ENCODE peak calls at places on chromosomes 2 and 18, in nine cellular contexts. B is activated naive CD8-positive, alpha-beta T cell treated with anti-CD3 and anti-CD28 coated beads, Interleukin-2, amount 10 ng/mL, durations not matched to agents 7 days and 5 days; H is NCI-H1092; C is GM18507; L is NCI-H2029 treated with DMSO at 0.1 percent for 48 hours; V is IMR-90; J is stimulated activated CD8-positive, alpha-beta memory T cell treated with anti-CD3 and anti-CD28 coated beads, Interleukin-7, amount 100 ng/mL, for 1 hour; T is left cardiac atrium; N is stimulated activated CD4-positive, alpha-beta T cell treated with anti-CD3 and anti-CD28 coated beads, Interleukin-4, amount 100 ng/mL, for 1 hour. U is an unnamed sample.

GRCh38 chr2:8525582-8526402 is 156.1 kb upstream of the ID2 start:
- DNase-seq in B (no peak), H (peak), C (peak), L (peak), V (peak), J (no peak), T (peak), N (no peak), U (peak)

GRCh38 chr18:28357785-28358401 is 181.0 kb upstream of the CDH2 start:
- DNase-seq in B (no peak), H (no peak), C (no peak), L (no peak), V (no peak), J (no peak), T (no peak), N (no peak), U (no peak)

GRCh38 chr2:36371070-36371962 is 15.7 kb downstream of the CRIM1 start:
- DNase-seq in B (no peak), H (no peak), C (no peak), L (no peak), V (no peak), J (no peak), T (no peak), N (no peak), U (no peak)

GRCh38 chr2:133718688-133719201 is 150.5 kb upstream of the NCKAP5 start:
- DNase-seq in B (no peak), H (no peak), C (no peak), L (no peak), V (peak), J (no peak), T (peak), N (no peak), U (no peak)

GRCh38 chr2:165905854-165906253 is 47.7 kb downstream of the TTC21B start:
- DNase-seq in B (no peak), H (no peak), C (no peak), L (no peak), V (peak), J (no peak), T (no peak), N (no peak), U (no peak)

GRCh38 chr2:239724194-239724849 is 300.8 kb downstream of the NDUFA10 start:
- DNase-seq in B (no peak), H (no peak), C (no peak), L (no peak), V (no peak), J (no peak), T (no peak), N (no peak), U (peak)

GRCh38 chr2:236673823-236674185 is 104.2 kb downstream of the ACKR3 start:
- DNase-seq in B (no peak), H (no peak), C (no peak), L (no peak), V (no peak), J (no peak), T (no peak), N (no peak), U (no peak)

GRCh38 chr2:128178144-128178649 is 87.2 kb downstream of the UGGT1 start:
- DNase-seq in B (no peak), H (no peak), C (no peak), L (no peak), V (no peak), J (no peak), T (no peak), N (no peak), U (no peak)

GRCh38 chr18:53698907-53699306 is 525.6 kb downstream of the MBD2 start:
- DNase-seq in B (no peak), H (peak), C (no peak), L (no peak), V (no peak), J (no peak), T (peak), N (no peak), U (no peak)

GRCh38 chr18:58863539-58864145 is 1.0 kb upstream of the ZNF532 start:
- DNase-seq in B (peak), H (peak), C (no peak), L (no peak), V (peak), J (no peak), T (peak), N (peak), U (no peak)

GRCh38 chr2:205540066-205540465 is 142.2 kb upstream of the NRP2 start:
- DNase-seq in B (no peak), H (no peak), C (no peak), L (no peak), V (no peak), J (no peak), T (no peak), N (no peak), U (no peak)

GRCh38 chr2:32627901-32628645 is at the start of gene TTC27:
- DNase-seq in B (peak), H (peak), C (peak), L (peak), V (peak), J (peak), T (peak), N (peak), U (peak)

GRCh38 chr18:37422116-37422515 is 143.5 kb downstream of the CELF4 start:
- DNase-seq in B (no peak), H (no peak), C (no peak), L (no peak), V (no peak), J (no peak), T (no peak), N (no peak), U (no peak)

GRCh38 chr2:41965886-41966285 is 81.9 kb upstream of the PKDCC start:
- DNase-seq in B (no peak), H (no peak), C (no peak), L (no peak), V (no peak), J (no peak), T (peak), N (no peak), U (no peak)

GRCh38 chr2:157839162-157839801 is 36.8 kb downstream of the ACVR1 start:
- DNase-seq in B (no peak), H (peak), C (no peak), L (peak), V (peak), J (no peak), T (no peak), N (no peak), U (peak)

GRCh38 chr2:240896871-240897692 is 1.1 kb upstream of the MAB21L4 start:
- DNase-seq in B (no peak), H (no peak), C (no peak), L (no peak), V (no peak), J (no peak), T (no peak), N (no peak), U (peak)

GRCh38 chr2:207149253-207150213 is 16.2 kb downstream of the KLF7 start:
- DNase-seq in B (no peak), H (no peak), C (no peak), L (no peak), V (peak), J (no peak), T (peak), N (no peak), U (no peak)

GRCh38 chr2:12048551-12048950 is 302.1 kb downstream of the LPIN1 start:
- DNase-seq in B (no peak), H (no peak), C (no peak), L (no peak), V (no peak), J (no peak), T (no peak), N (no peak), U (no peak)

GRCh38 chr2:9207641-9208301 is 1.2 kb downstream of the ASAP2 start:
- DNase-seq in B (peak), H (no peak), C (no peak), L (no peak), V (no peak), J (no peak), T (no peak), N (peak), U (peak)

GRCh38 chr2:181672255-181673008 is 7.9 kb downstream of the NEUROD1 start:
- DNase-seq in B (no peak), H (no peak), C (no peak), L (no peak), V (no peak), J (no peak), T (no peak), N (no peak), U (no peak)

GRCh38 chr2:240879105-240879504 is 10.5 kb downstream of the AGXT start:
- DNase-seq in B (no peak), H (no peak), C (no peak), L (no peak), V (no peak), J (no peak), T (no peak), N (no peak), U (no peak)

GRCh38 chr18:57772387-57772799 is 30.7 kb downstream of the ATP8B1 start:
- DNase-seq in B (no peak), H (no peak), C (no peak), L (no peak), V (no peak), J (no peak), T (no peak), N (no peak), U (no peak)

GRCh38 chr18:23857756-23858155 is 156.8 kb upstream of the TTC39C start:
- DNase-seq in B (no peak), H (no peak), C (no peak), L (peak), V (peak), J (no peak), T (no peak), N (no peak), U (no peak)

GRCh38 chr2:230473378-230473777 is 57.4 kb downstream of the SP100 start:
- DNase-seq in B (peak), H (no peak), C (no peak), L (no peak), V (no peak), J (no peak), T (no peak), N (no peak), U (no peak)

GRCh38 chr2:143451622-143452021 is 322.4 kb downstream of the ARHGAP15 start:
- DNase-seq in B (no peak), H (no peak), C (no peak), L (no peak), V (peak), J (no peak), T (no peak), N (no peak), U (peak)

GRCh38 chr2:232420463-232421188 is 14.0 kb downstream of the ALPG start:
- DNase-seq in B (peak), H (no peak), C (no peak), L (peak), V (no peak), J (no peak), T (no peak), N (peak), U (no peak)

GRCh38 chr2:27664245-27664574 is 521 bp downstream of the SLC4A1AP start:
- DNase-seq in B (no peak), H (no peak), C (no peak), L (no peak), V (no peak), J (no peak), T (no peak), N (no peak), U (no peak)